ENCODE peak calls at places on chromosomes 11 and 22, in four cellular contexts. One of them, this sample, is unnamed.

GRCh38 chr11:64334764-64335741 is 5.0 kb upstream of the CCDC88B start:
- DNase-seq in H9: peak; percentile 76
- DNase-seq in H1: no peak
- DNase-seq in IMR-90: peak; percentile 96
- DNase-seq in this sample: peak; percentile 97

GRCh38 chr22:31790240-31790639 is 36.4 kb downstream of the DEPDC5 start:
- DNase-seq in H9: no peak
- DNase-seq in H1: no peak
- DNase-seq in IMR-90: no peak
- DNase-seq in this sample: no peak

GRCh38 chr11:69377029-69377952 is 83.3 kb downstream of the MYEOV start:
- DNase-seq in H9: no peak
- DNase-seq in H1: no peak
- DNase-seq in IMR-90: no peak
- DNase-seq in this sample: no peak

GRCh38 chr22:37749223-37749622 is 52.4 kb downstream of the TRIOBP start:
- DNase-seq in H9: no peak
- DNase-seq in H1: no peak
- DNase-seq in IMR-90: no peak
- DNase-seq in this sample: peak; percentile 33

GRCh38 chr11:87405356-87405755 is 367.6 kb downstream of the TMEM135 start:
- DNase-seq in H9: no peak
- DNase-seq in H1: no peak
- DNase-seq in IMR-90: no peak
- DNase-seq in this sample: no peak

GRCh38 chr11:95884364-95884763 is 39.5 kb downstream of the MTMR2 start:
- DNase-seq in H9: no peak
- DNase-seq in H1: no peak
- DNase-seq in IMR-90: peak; percentile 63
- DNase-seq in this sample: no peak

GRCh38 chr11:1772270-1773130 is 8.8 kb upstream of the CTSD start:
- DNase-seq in H9: peak; percentile 80
- DNase-seq in H1: peak; percentile 71
- DNase-seq in IMR-90: peak; percentile 91
- DNase-seq in this sample: peak; percentile 90

GRCh38 chr11:9573775-9574555 is 495 bp downstream of the WEE1 start:
- DNase-seq in H9: no peak
- DNase-seq in H1: no peak
- DNase-seq in IMR-90: no peak
- DNase-seq in this sample: no peak

GRCh38 chr11:102318469-102318868 is 1.2 kb downstream of the BIRC3 start:
- DNase-seq in H9: no peak
- DNase-seq in H1: no peak
- DNase-seq in IMR-90: peak; percentile 48
- DNase-seq in this sample: no peak

GRCh38 chr11:125768256-125769046 is 10.2 kb downstream of the PATE2 start:
- DNase-seq in H9: no peak
- DNase-seq in H1: no peak
- DNase-seq in IMR-90: no peak
- DNase-seq in this sample: peak; percentile 57

GRCh38 chr22:36510966-36511881 is 4.4 kb upstream of the FOXRED2 start:
- DNase-seq in H9: peak; percentile 71
- DNase-seq in H1: peak; percentile 68
- DNase-seq in IMR-90: peak; percentile 51
- DNase-seq in this sample: peak; percentile 75

GRCh38 chr11:70661763-70662501 is 263.6 kb downstream of the CTTN start:
- DNase-seq in H9: peak; percentile 59
- DNase-seq in H1: peak; percentile 77
- DNase-seq in IMR-90: peak; percentile 43
- DNase-seq in this sample: peak; percentile 72

GRCh38 chr11:47415949-47416472 is 7.6 kb downstream of the SLC39A13 start:
- DNase-seq in H9: no peak
- DNase-seq in H1: no peak
- DNase-seq in IMR-90: peak; percentile 96
- DNase-seq in this sample: peak; percentile 80

GRCh38 chr11:111937859-111938258 is 716 bp downstream of the DIXDC1 start:
- DNase-seq in H9: no peak
- DNase-seq in H1: no peak
- DNase-seq in IMR-90: no peak
- DNase-seq in this sample: peak; percentile 41

GRCh38 chr11:71537537-71537936 is 288 bp upstream of the KRTAP5-8 start:
- DNase-seq in H9: no peak
- DNase-seq in H1: peak; percentile 40
- DNase-seq in IMR-90: no peak
- DNase-seq in this sample: no peak

GRCh38 chr22:37014835-37015586 is 4.2 kb downstream of the TST start:
- DNase-seq in H9: no peak
- DNase-seq in H1: no peak
- DNase-seq in IMR-90: no peak
- DNase-seq in this sample: no peak

GRCh38 chr22:37242395-37242918 is 1.6 kb downstream of the RAC2 start:
- DNase-seq in H9: no peak
- DNase-seq in H1: no peak
- DNase-seq in IMR-90: peak; percentile 38
- DNase-seq in this sample: peak; percentile 71

GRCh38 chr11:44913502-44913901 is 37.2 kb downstream of the TP53I11 start:
- DNase-seq in H9: no peak
- DNase-seq in H1: no peak
- DNase-seq in IMR-90: no peak
- DNase-seq in this sample: no peak

GRCh38 chr11:61972112-61972795 is 4.8 kb upstream of the FTH1 start:
- DNase-seq in H9: no peak
- DNase-seq in H1: no peak
- DNase-seq in IMR-90: no peak
- DNase-seq in this sample: no peak

GRCh38 chr11:61972796-61973602 is 5.6 kb upstream of the FTH1 start:
- DNase-seq in H9: no peak
- DNase-seq in H1: no peak
- DNase-seq in IMR-90: peak; percentile 91
- DNase-seq in this sample: no peak

GRCh38 chr11:61975638-61976419 is 8.4 kb upstream of the FTH1 start:
- DNase-seq in H9: no peak
- DNase-seq in H1: no peak
- DNase-seq in IMR-90: no peak
- DNase-seq in this sample: no peak

GRCh38 chr11:61974766-61975631 is 7.6 kb upstream of the FTH1 start:
- DNase-seq in H9: no peak
- DNase-seq in H1: no peak
- DNase-seq in IMR-90: no peak
- DNase-seq in this sample: no peak

GRCh38 chr11:61973603-61974162 is 6.2 kb upstream of the FTH1 start:
- DNase-seq in H9: no peak
- DNase-seq in H1: no peak
- DNase-seq in IMR-90: no peak
- DNase-seq in this sample: no peak
- H2BK120ac ChIP-seq in H9: no peak overlapping the region
- H2BK120ac ChIP-seq in H1: no peak overlapping the region
- H2BK120ac ChIP-seq in IMR-90: peak overlapping the region; percentile 100
- H2BK120ac ChIP-seq in this sample: peak overlapping the region; percentile 2

GRCh38 chr11:61679893-61680621 is at the start of gene DAGLA:
- DNase-seq in H9: peak; percentile 62
- DNase-seq in H1: peak; percentile 90
- DNase-seq in IMR-90: peak; percentile 43
- DNase-seq in this sample: peak; percentile 51

GRCh38 chr11:61671527-61671926 is 8.7 kb upstream of the DAGLA start:
- DNase-seq in H9: peak; percentile 78
- DNase-seq in H1: no peak
- DNase-seq in IMR-90: no peak
- DNase-seq in this sample: peak; percentile 74

GRCh38 chr11:61680622-61681191 is 516 bp downstream of the DAGLA start:
- DNase-seq in H9: no peak
- DNase-seq in H1: no peak
- DNase-seq in IMR-90: no peak
- DNase-seq in this sample: no peak

GRCh38 chr11:61679301-61679700 is 890 bp upstream of the DAGLA start:
- DNase-seq in H9: no peak
- DNase-seq in H1: no peak
- DNase-seq in IMR-90: no peak
- DNase-seq in this sample: peak; percentile 79

DNA sequence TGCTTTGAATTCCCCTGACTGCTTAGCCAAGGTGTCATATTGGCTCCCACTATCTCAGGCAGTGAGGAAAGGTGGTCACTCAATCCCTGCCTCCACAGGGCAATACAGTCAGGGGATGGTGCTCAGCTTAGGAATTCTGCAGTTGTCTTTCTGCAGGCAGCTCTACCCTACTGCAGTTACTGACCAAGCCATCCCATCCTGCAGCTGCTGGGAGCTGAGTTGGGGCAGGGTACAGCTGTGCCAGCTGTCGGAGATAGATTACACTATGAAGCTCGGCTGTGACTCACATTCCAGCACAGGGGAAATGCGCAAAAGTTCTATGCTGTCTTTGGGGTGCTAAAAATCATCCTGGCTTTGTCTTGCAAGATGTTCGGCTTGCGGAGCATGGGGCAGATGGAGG is 4.4 kb upstream of the DAGLA start:
- DNase-seq in H9: no peak
- DNase-seq in H1: no peak
- DNase-seq in IMR-90: peak; percentile 29
- DNase-seq in this sample: no peak
- H3K4me1 ChIP-seq in H9: no peaks in the 10 kb centered on the region
- H3K4me1 ChIP-seq in H1: no peaks in the 10 kb centered on the region
- H3K4me1 ChIP-seq in IMR-90: peaks cover 3% of the 10 kb centered on the region
- H3K4me1 ChIP-seq in this sample: no peaks in the 10 kb centered on the region

GRCh38 chr11:129995163-129995562 is 7.5 kb downstream of the PRDM10 start:
- DNase-seq in H9: no peak
- DNase-seq in H1: no peak
- DNase-seq in IMR-90: no peak
- DNase-seq in this sample: no peak
- H3K56ac ChIP-seq in H9: no peak overlapping the region
- H3K56ac ChIP-seq in H1: no peak overlapping the region
- H3K56ac ChIP-seq in IMR-90: no peak overlapping the region
- H3K56ac ChIP-seq in this sample: no peak overlapping the region

DNA sequence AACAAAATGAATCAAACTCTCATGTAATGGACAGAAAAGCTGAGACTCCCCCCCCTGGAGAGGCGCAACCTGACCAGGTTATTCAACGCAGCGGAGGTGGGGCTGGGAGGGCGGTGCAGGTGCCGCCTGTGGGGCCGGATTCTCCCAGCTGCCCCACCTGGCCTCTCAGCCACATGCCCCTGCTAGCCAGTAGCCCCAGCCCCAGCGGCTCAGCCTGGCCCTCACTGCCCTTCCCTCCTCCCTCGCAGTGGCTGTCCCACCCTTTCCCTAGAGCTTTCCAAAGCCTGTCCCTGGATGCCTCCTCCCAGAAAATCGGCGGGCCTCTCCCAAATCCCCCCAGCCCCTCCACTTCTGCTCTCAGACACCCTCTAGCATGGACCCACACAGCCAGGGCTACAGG is 31.2 kb upstream of the RASD2 start:
- DNase-seq in H9: no peak
- DNase-seq in H1: no peak
- DNase-seq in IMR-90: no peak
- DNase-seq in this sample: no peak
- H2BK120ac ChIP-seq in H9: no peak overlapping the region
- H2BK120ac ChIP-seq in H1: no peak overlapping the region
- H2BK120ac ChIP-seq in IMR-90: no peak overlapping the region
- H2BK120ac ChIP-seq in this sample: no peak overlapping the region

DNA sequence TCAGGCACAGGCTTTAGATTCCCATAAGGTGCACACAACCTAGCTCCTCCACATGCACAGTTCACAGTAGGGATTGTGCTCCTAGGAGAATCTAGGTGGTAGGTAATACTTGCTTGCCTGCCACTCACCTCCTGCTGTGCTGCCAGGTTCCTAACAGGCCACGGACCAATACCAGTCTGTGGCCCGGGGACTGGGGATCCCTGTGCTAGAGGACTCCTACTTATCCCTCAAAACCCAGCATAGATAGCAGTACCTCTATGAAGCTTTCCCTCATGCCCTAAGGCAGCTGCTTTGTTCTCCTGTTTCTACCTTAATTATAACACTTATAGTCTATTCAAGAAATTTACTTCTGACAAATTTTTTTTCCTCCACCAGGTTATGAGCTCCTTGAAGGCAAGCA is 36.7 kb downstream of the ARHGAP20 start:
- DNase-seq in H9: no peak
- DNase-seq in H1: no peak
- DNase-seq in IMR-90: no peak
- DNase-seq in this sample: no peak
- H3K4me1 ChIP-seq in H9: no peaks in the 10 kb centered on the region
- H3K4me1 ChIP-seq in H1: no peaks in the 10 kb centered on the region
- H3K4me1 ChIP-seq in IMR-90: peaks cover 7% of the 10 kb centered on the region
- H3K4me1 ChIP-seq in this sample: no peaks in the 10 kb centered on the region

DNA sequence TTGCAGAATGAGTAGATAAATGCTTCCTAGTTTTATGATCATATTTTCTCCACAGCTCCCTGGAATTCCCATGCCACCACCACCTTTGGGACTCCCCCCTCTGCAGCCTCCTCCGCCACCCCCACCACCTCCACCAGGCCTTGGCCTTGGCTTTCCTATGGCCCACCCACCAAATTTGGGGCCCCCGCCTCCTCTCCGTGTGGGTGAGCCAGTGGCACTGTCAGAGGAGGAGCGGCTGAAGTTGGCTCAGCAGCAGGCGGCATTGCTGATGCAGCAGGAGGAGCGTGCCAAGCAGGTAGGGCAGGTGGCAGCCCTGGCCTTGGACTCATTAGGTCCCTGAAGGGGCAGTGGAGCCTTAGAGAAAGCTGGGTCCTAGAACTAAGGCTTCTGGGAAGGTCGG is 2.9 kb downstream of the SF3B2 start:
- DNase-seq in H9: no peak
- DNase-seq in H1: no peak
- DNase-seq in IMR-90: no peak
- DNase-seq in this sample: no peak
- H3K56ac ChIP-seq in H9: no peak overlapping the region
- H3K56ac ChIP-seq in H1: no peak overlapping the region
- H3K56ac ChIP-seq in IMR-90: no peak overlapping the region
- H3K56ac ChIP-seq in this sample: no peak overlapping the region

DNA sequence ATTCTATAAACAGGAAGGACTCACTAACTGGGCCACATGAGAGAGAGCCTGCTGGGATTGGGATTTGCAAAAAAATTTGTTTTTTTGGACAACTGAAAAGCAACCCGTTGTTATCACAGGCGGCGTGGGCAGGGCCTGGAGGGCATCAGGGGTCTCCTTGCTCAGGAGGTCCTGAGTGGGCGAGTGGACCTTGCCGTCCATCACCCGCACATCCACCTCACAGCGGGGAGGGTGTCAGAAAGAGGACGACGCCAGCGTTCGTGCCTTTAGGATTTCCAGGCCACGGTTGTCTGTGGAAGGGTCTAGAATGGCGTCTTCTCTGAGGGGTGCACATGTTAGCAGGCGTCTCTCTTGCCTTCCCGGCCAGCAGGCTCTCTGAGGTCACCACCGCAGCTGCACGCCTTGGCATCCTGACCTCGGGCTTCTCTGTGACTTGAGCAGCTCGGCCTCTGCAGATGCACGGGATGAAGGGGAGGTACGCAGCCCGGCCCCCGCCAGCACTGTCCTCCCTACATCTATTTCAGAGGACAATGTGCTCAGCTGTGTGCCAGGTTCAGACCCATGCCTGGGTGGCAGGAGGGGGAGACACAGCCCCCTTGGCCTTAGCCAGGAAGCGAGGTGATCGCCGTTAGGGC is 749.5 kb downstream of the BRD1 start:
- DNase-seq in H9: no peak
- DNase-seq in H1: no peak
- DNase-seq in IMR-90: no peak
- DNase-seq in this sample: no peak
- H2BK120ac ChIP-seq in H9: no peak overlapping the region
- H2BK120ac ChIP-seq in H1: no peak overlapping the region
- H2BK120ac ChIP-seq in IMR-90: no peak overlapping the region
- H2BK120ac ChIP-seq in this sample: no peak overlapping the region

This sample was measured in mesendoderm.